ENCODE peak calls at places on chromosome 5, in six cellular contexts. One of them, this sample, is unnamed.

GRCh38 chr5:151104795-151105194 is 24.0 kb upstream of the TNIP1 start:
- DNase-seq in iris pigment epithelial cell: no peak
- DNase-seq in cardiac fibroblast: peak
- DNase-seq in NCI-H1930: no peak
- DNase-seq in NCI-H748 treated with DMSO at 0.1 percent for 48 hours: no peak
- DNase-seq in SHP77 treated with DMSO at 0.1 percent for 48 hours: no peak
- DNase-seq in this sample: peak

GRCh38 chr5:5198111-5198510 is 58.0 kb downstream of the ADAMTS16 start:
- DNase-seq in iris pigment epithelial cell: no peak
- DNase-seq in cardiac fibroblast: no peak
- DNase-seq in NCI-H1930: no peak
- DNase-seq in NCI-H748 treated with DMSO at 0.1 percent for 48 hours: no peak
- DNase-seq in SHP77 treated with DMSO at 0.1 percent for 48 hours: no peak
- DNase-seq in this sample: peak

GRCh38 chr5:77900691-77901090 is 124.6 kb upstream of the TBCA start:
- DNase-seq in iris pigment epithelial cell: no peak
- DNase-seq in cardiac fibroblast: no peak
- DNase-seq in NCI-H1930: no peak
- DNase-seq in NCI-H748 treated with DMSO at 0.1 percent for 48 hours: no peak
- DNase-seq in SHP77 treated with DMSO at 0.1 percent for 48 hours: no peak
- DNase-seq in this sample: no peak

GRCh38 chr5:42870882-42871418 is 59.3 kb upstream of the SELENOP start:
- DNase-seq in iris pigment epithelial cell: no peak
- DNase-seq in cardiac fibroblast: peak
- DNase-seq in NCI-H1930: no peak
- DNase-seq in NCI-H748 treated with DMSO at 0.1 percent for 48 hours: no peak
- DNase-seq in SHP77 treated with DMSO at 0.1 percent for 48 hours: no peak
- DNase-seq in this sample: peak

GRCh38 chr5:130871346-130872086 is 293.5 kb downstream of the HINT1 start:
- DNase-seq in iris pigment epithelial cell: peak
- DNase-seq in cardiac fibroblast: peak
- DNase-seq in NCI-H1930: no peak
- DNase-seq in NCI-H748 treated with DMSO at 0.1 percent for 48 hours: no peak
- DNase-seq in SHP77 treated with DMSO at 0.1 percent for 48 hours: peak
- DNase-seq in this sample: peak

GRCh38 chr5:179151521-179152118 is 91.4 kb downstream of the ZNF354C start:
- DNase-seq in iris pigment epithelial cell: no peak
- DNase-seq in cardiac fibroblast: no peak
- DNase-seq in NCI-H1930: no peak
- DNase-seq in NCI-H748 treated with DMSO at 0.1 percent for 48 hours: no peak
- DNase-seq in SHP77 treated with DMSO at 0.1 percent for 48 hours: no peak
- DNase-seq in this sample: no peak

GRCh38 chr5:96752341-96753016 is 55.3 kb downstream of the ERAP1 start:
- DNase-seq in iris pigment epithelial cell: peak
- DNase-seq in cardiac fibroblast: peak
- DNase-seq in NCI-H1930: no peak
- DNase-seq in NCI-H748 treated with DMSO at 0.1 percent for 48 hours: peak
- DNase-seq in SHP77 treated with DMSO at 0.1 percent for 48 hours: peak
- DNase-seq in this sample: peak

GRCh38 chr5:16897284-16897704 is 38.8 kb downstream of the MYO10 start:
- DNase-seq in iris pigment epithelial cell: peak
- DNase-seq in cardiac fibroblast: peak
- DNase-seq in NCI-H1930: no peak
- DNase-seq in NCI-H748 treated with DMSO at 0.1 percent for 48 hours: no peak
- DNase-seq in SHP77 treated with DMSO at 0.1 percent for 48 hours: no peak
- DNase-seq in this sample: peak

GRCh38 chr5:72353046-72353445 is 32.9 kb downstream of the PTCD2 start:
- DNase-seq in iris pigment epithelial cell: peak
- DNase-seq in cardiac fibroblast: peak
- DNase-seq in NCI-H1930: no peak
- DNase-seq in NCI-H748 treated with DMSO at 0.1 percent for 48 hours: no peak
- DNase-seq in SHP77 treated with DMSO at 0.1 percent for 48 hours: no peak
- DNase-seq in this sample: peak

GRCh38 chr5:139950436-139950835 is 92.7 kb downstream of the NRG2 start:
- DNase-seq in iris pigment epithelial cell: no peak
- DNase-seq in cardiac fibroblast: no peak
- DNase-seq in NCI-H1930: no peak
- DNase-seq in NCI-H748 treated with DMSO at 0.1 percent for 48 hours: no peak
- DNase-seq in SHP77 treated with DMSO at 0.1 percent for 48 hours: no peak
- DNase-seq in this sample: no peak

GRCh38 chr5:148381906-148382305 is 1.9 kb upstream of the FBXO38 start:
- DNase-seq in iris pigment epithelial cell: no peak
- DNase-seq in cardiac fibroblast: no peak
- DNase-seq in NCI-H1930: no peak
- DNase-seq in NCI-H748 treated with DMSO at 0.1 percent for 48 hours: no peak
- DNase-seq in SHP77 treated with DMSO at 0.1 percent for 48 hours: no peak
- DNase-seq in this sample: no peak

GRCh38 chr5:98771389-98772109 is 1.9 kb upstream of the RGMB start:
- DNase-seq in iris pigment epithelial cell: peak
- DNase-seq in cardiac fibroblast: peak
- DNase-seq in NCI-H1930: peak
- DNase-seq in NCI-H748 treated with DMSO at 0.1 percent for 48 hours: peak
- DNase-seq in SHP77 treated with DMSO at 0.1 percent for 48 hours: peak
- DNase-seq in this sample: peak

GRCh38 chr5:121967187-121967586 is 5.4 kb downstream of the SRFBP1 start:
- DNase-seq in iris pigment epithelial cell: peak
- DNase-seq in cardiac fibroblast: peak
- DNase-seq in NCI-H1930: no peak
- DNase-seq in NCI-H748 treated with DMSO at 0.1 percent for 48 hours: no peak
- DNase-seq in SHP77 treated with DMSO at 0.1 percent for 48 hours: no peak
- DNase-seq in this sample: peak

GRCh38 chr5:181234116-181234454 is 9.6 kb downstream of the RACK1 start:
- DNase-seq in iris pigment epithelial cell: no peak
- DNase-seq in cardiac fibroblast: no peak
- DNase-seq in NCI-H1930: no peak
- DNase-seq in NCI-H748 treated with DMSO at 0.1 percent for 48 hours: no peak
- DNase-seq in SHP77 treated with DMSO at 0.1 percent for 48 hours: no peak
- DNase-seq in this sample: no peak

GRCh38 chr5:11110128-11110527 is 349.1 kb upstream of the DAP start:
- DNase-seq in iris pigment epithelial cell: no peak
- DNase-seq in cardiac fibroblast: no peak
- DNase-seq in NCI-H1930: no peak
- DNase-seq in NCI-H748 treated with DMSO at 0.1 percent for 48 hours: no peak
- DNase-seq in SHP77 treated with DMSO at 0.1 percent for 48 hours: no peak
- DNase-seq in this sample: no peak

GRCh38 chr5:1112596-1113331 is 901 bp upstream of the SLC12A7 start:
- DNase-seq in iris pigment epithelial cell: no peak
- DNase-seq in cardiac fibroblast: no peak
- DNase-seq in NCI-H1930: no peak
- DNase-seq in NCI-H748 treated with DMSO at 0.1 percent for 48 hours: no peak
- DNase-seq in SHP77 treated with DMSO at 0.1 percent for 48 hours: peak
- DNase-seq in this sample: no peak

GRCh38 chr5:119131530-119132313 is 60.8 kb downstream of the DMXL1 start:
- DNase-seq in iris pigment epithelial cell: peak
- DNase-seq in cardiac fibroblast: no peak
- DNase-seq in NCI-H1930: no peak
- DNase-seq in NCI-H748 treated with DMSO at 0.1 percent for 48 hours: no peak
- DNase-seq in SHP77 treated with DMSO at 0.1 percent for 48 hours: no peak
- DNase-seq in this sample: no peak